ENCODE peak calls at places on chromosomes 5 and 9, in five cellular contexts. One of them, this sample, is unnamed.

GRCh38 chr9:131874447-131874846 is 134.6 kb upstream of the RAPGEF1 start:
- DNase-seq in trophoblast cell: no peak
- DNase-seq in H9: no peak
- DNase-seq in neuronal stem cell: peak
- DNase-seq in H1: no peak
- DNase-seq in this sample: no peak

GRCh38 chr5:88515881-88516819 is 247.5 kb upstream of the TMEM161B start:
- DNase-seq in trophoblast cell: peak
- DNase-seq in H9: no peak
- DNase-seq in neuronal stem cell: no peak
- DNase-seq in H1: no peak
- DNase-seq in this sample: peak

GRCh38 chr5:159515197-159515596 is 184.9 kb upstream of the IL12B start:
- DNase-seq in trophoblast cell: no peak
- DNase-seq in H9: no peak
- DNase-seq in neuronal stem cell: no peak
- DNase-seq in H1: no peak
- DNase-seq in this sample: no peak

GRCh38 chr9:107149756-107150155 is 133.3 kb upstream of the RAD23B start:
- DNase-seq in trophoblast cell: no peak
- DNase-seq in H9: no peak
- DNase-seq in neuronal stem cell: no peak
- DNase-seq in H1: no peak
- DNase-seq in this sample: no peak

GRCh38 chr5:68751651-68752050 is 342.2 kb upstream of the SLC30A5 start:
- DNase-seq in trophoblast cell: no peak
- DNase-seq in H9: no peak
- DNase-seq in neuronal stem cell: no peak
- DNase-seq in H1: no peak
- DNase-seq in this sample: no peak

GRCh38 chr9:77561321-77562020 is 86.7 kb downstream of the GNA14 start:
- DNase-seq in trophoblast cell: no peak
- DNase-seq in H9: no peak
- DNase-seq in neuronal stem cell: no peak
- DNase-seq in H1: no peak
- DNase-seq in this sample: no peak

GRCh38 chr9:134712243-134712642 is 70.6 kb downstream of the COL5A1 start:
- DNase-seq in trophoblast cell: no peak
- DNase-seq in H9: no peak
- DNase-seq in neuronal stem cell: no peak
- DNase-seq in H1: no peak
- DNase-seq in this sample: no peak

GRCh38 chr9:35108461-35108860 is 5.5 kb upstream of the STOML2 start:
- DNase-seq in trophoblast cell: no peak
- DNase-seq in H9: no peak
- DNase-seq in neuronal stem cell: no peak
- DNase-seq in H1: no peak
- DNase-seq in this sample: no peak

GRCh38 chr9:38357350-38358114 is 35.0 kb upstream of the ALDH1B1 start:
- DNase-seq in trophoblast cell: no peak
- DNase-seq in H9: no peak
- DNase-seq in neuronal stem cell: no peak
- DNase-seq in H1: no peak
- DNase-seq in this sample: no peak

GRCh38 chr9:116372081-116372673 is 218.6 kb downstream of the PAPPA start:
- DNase-seq in trophoblast cell: no peak
- DNase-seq in H9: no peak
- DNase-seq in neuronal stem cell: no peak
- DNase-seq in H1: no peak
- DNase-seq in this sample: no peak

GRCh38 chr9:116154334-116154975 is 864 bp downstream of the PAPPA start:
- DNase-seq in trophoblast cell: no peak
- DNase-seq in H9: peak
- DNase-seq in neuronal stem cell: peak
- DNase-seq in H1: no peak
- DNase-seq in this sample: peak

GRCh38 chr5:113022661-113023060 is 46.1 kb downstream of the DCP2 start:
- DNase-seq in trophoblast cell: no peak
- DNase-seq in H9: no peak
- DNase-seq in neuronal stem cell: no peak
- DNase-seq in H1: no peak
- DNase-seq in this sample: peak

GRCh38 chr5:54093081-54093492 is 217.3 kb downstream of the ARL15 start:
- DNase-seq in trophoblast cell: no peak
- DNase-seq in H9: no peak
- DNase-seq in neuronal stem cell: no peak
- DNase-seq in H1: peak
- DNase-seq in this sample: no peak

GRCh38 chr5:100595152-100595811 is 60.1 kb downstream of the FAM174A start:
- DNase-seq in trophoblast cell: no peak
- DNase-seq in H9: no peak
- DNase-seq in neuronal stem cell: no peak
- DNase-seq in H1: no peak
- DNase-seq in this sample: peak

GRCh38 chr9:123742009-123742767 is 187.7 kb downstream of the DENND1A start:
- DNase-seq in trophoblast cell: no peak
- DNase-seq in H9: no peak
- DNase-seq in neuronal stem cell: peak
- DNase-seq in H1: no peak
- DNase-seq in this sample: peak

GRCh38 chr9:12775373-12775962 is 648 bp downstream of the LURAP1L start:
- DNase-seq in trophoblast cell: no peak
- DNase-seq in H9: peak
- DNase-seq in neuronal stem cell: peak
- DNase-seq in H1: no peak
- DNase-seq in this sample: peak

GRCh38 chr9:127066775-127067111 is 55.7 kb downstream of the ANGPTL2 start:
- DNase-seq in trophoblast cell: no peak
- DNase-seq in H9: no peak
- DNase-seq in neuronal stem cell: no peak
- DNase-seq in H1: no peak
- DNase-seq in this sample: peak

GRCh38 chr5:35811108-35811741 is 45.5 kb upstream of the IL7R start:
- DNase-seq in trophoblast cell: peak
- DNase-seq in H9: no peak
- DNase-seq in neuronal stem cell: no peak
- DNase-seq in H1: no peak
- DNase-seq in this sample: peak

GRCh38 chr9:3181049-3181953 is 337.4 kb upstream of the PUM3 start:
- DNase-seq in trophoblast cell: peak
- DNase-seq in H9: peak
- DNase-seq in neuronal stem cell: peak
- DNase-seq in H1: peak
- DNase-seq in this sample: peak

GRCh38 chr5:154273028-154273617 is 82.6 kb downstream of the GALNT10 start:
- DNase-seq in trophoblast cell: no peak
- DNase-seq in H9: no peak
- DNase-seq in neuronal stem cell: no peak
- DNase-seq in H1: no peak
- DNase-seq in this sample: peak

GRCh38 chr5:69217154-69217731 is 17.4 kb upstream of the CDK7 start:
- DNase-seq in trophoblast cell: peak
- DNase-seq in H9: no peak
- DNase-seq in neuronal stem cell: peak
- DNase-seq in H1: no peak
- DNase-seq in this sample: no peak

GRCh38 chr9:136551401-136552116 is 5.7 kb upstream of the NOTCH1 start:
- DNase-seq in trophoblast cell: no peak
- DNase-seq in H9: peak
- DNase-seq in neuronal stem cell: no peak
- DNase-seq in H1: no peak
- DNase-seq in this sample: peak

GRCh38 chr5:67214713-67215591 is 18.4 kb upstream of the CD180 start:
- DNase-seq in trophoblast cell: no peak
- DNase-seq in H9: no peak
- DNase-seq in neuronal stem cell: no peak
- DNase-seq in H1: no peak
- DNase-seq in this sample: no peak

GRCh38 chr5:128356011-128356410 is 182.0 kb downstream of the FBN2 start:
- DNase-seq in trophoblast cell: no peak
- DNase-seq in H9: no peak
- DNase-seq in neuronal stem cell: no peak
- DNase-seq in H1: no peak
- DNase-seq in this sample: no peak

GRCh38 chr5:69293882-69294281 is 38.7 kb downstream of the CCDC125 start:
- DNase-seq in trophoblast cell: peak
- DNase-seq in H9: no peak
- DNase-seq in neuronal stem cell: no peak
- DNase-seq in H1: no peak
- DNase-seq in this sample: no peak

GRCh38 chr5:45696206-45696836 is at the start of gene HCN1:
- DNase-seq in trophoblast cell: peak
- DNase-seq in H9: peak
- DNase-seq in neuronal stem cell: peak
- DNase-seq in H1: peak
- DNase-seq in this sample: peak

GRCh38 chr5:132257131-132258101 is at the start of gene PDLIM4:
- DNase-seq in trophoblast cell: no peak
- DNase-seq in H9: peak
- DNase-seq in neuronal stem cell: peak
- DNase-seq in H1: no peak
- DNase-seq in this sample: peak

GRCh38 chr9:89360465-89360864 is 42.2 kb downstream of the SECISBP2 start:
- DNase-seq in trophoblast cell: no peak
- DNase-seq in H9: no peak
- DNase-seq in neuronal stem cell: no peak
- DNase-seq in H1: no peak
- DNase-seq in this sample: no peak

GRCh38 chr9:92481029-92481633 is 1.2 kb downstream of the ASPN start:
- DNase-seq in trophoblast cell: no peak
- DNase-seq in H9: no peak
- DNase-seq in neuronal stem cell: no peak
- DNase-seq in H1: no peak
- DNase-seq in this sample: no peak

DNA sequence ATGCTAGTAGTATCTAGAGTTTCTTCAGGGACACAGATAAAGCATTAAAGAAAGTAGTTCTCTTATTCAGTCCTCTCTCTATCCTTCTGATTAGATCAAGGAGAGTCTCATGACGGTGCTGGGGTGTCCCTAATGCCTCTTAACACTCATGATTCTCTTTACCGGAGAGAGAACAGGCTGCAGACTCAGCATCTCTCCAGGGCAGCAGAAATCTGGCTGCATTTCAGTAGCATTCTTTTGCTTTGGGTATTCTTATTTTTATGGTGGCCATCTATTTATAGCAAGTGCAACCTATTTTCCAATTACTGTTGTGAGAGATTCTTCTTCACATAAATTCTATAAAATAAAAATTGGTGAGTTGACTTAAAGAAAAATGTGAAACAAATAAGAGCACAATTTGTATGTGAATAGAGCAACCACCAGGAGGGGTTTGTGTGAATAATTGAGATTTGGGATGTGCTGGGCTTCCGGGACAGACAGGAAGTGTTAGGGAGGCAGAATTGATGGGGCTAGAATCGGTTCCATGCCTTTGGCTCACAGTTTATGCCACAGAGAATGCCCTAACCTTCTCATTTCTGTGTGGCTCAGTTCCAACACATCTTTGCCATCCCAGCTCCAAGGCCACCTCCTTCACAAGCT is 23.8 kb upstream of the BOD1 start:
- DNase-seq in trophoblast cell: no peak
- DNase-seq in H9: peak
- DNase-seq in neuronal stem cell: no peak
- DNase-seq in H1: no peak
- DNase-seq in this sample: no peak
- H2BK12ac ChIP-seq in trophoblast cell: no peak
- H2BK12ac ChIP-seq in H9: no peak
- H2BK12ac ChIP-seq in neuronal stem cell: no peak
- H2BK12ac ChIP-seq in H1: peak
- H2BK12ac ChIP-seq in this sample: no peak

GRCh38 chr9:84140535-84141101 is 160.0 kb downstream of the RMI1 start:
- DNase-seq in trophoblast cell: no peak
- DNase-seq in H9: peak
- DNase-seq in neuronal stem cell: peak
- DNase-seq in H1: no peak
- DNase-seq in this sample: peak
- H3K9ac ChIP-seq in trophoblast cell: no peak
- H3K9ac ChIP-seq in H9: peak
- H3K9ac ChIP-seq in neuronal stem cell: no peak
- H3K9ac ChIP-seq in H1: no peak
- H3K9ac ChIP-seq in this sample: peak

GRCh38 chr5:90985341-90985740 is 397.8 kb downstream of the ARRDC3 start:
- DNase-seq in trophoblast cell: peak
- DNase-seq in H9: no peak
- DNase-seq in neuronal stem cell: no peak
- DNase-seq in H1: no peak
- DNase-seq in this sample: no peak

GRCh38 chr5:90991201-90991600 is 391.9 kb downstream of the ARRDC3 start:
- DNase-seq in trophoblast cell: no peak
- DNase-seq in H9: no peak
- DNase-seq in neuronal stem cell: no peak
- DNase-seq in H1: no peak
- DNase-seq in this sample: no peak

GRCh38 chr5:90983748-90984147 is 399.4 kb downstream of the ARRDC3 start:
- DNase-seq in trophoblast cell: no peak
- DNase-seq in H9: no peak
- DNase-seq in neuronal stem cell: no peak
- DNase-seq in H1: no peak
- DNase-seq in this sample: peak

GRCh38 chr5:90983148-90983547 is 400.0 kb downstream of the ARRDC3 start:
- DNase-seq in trophoblast cell: peak
- DNase-seq in H9: no peak
- DNase-seq in neuronal stem cell: no peak
- DNase-seq in H1: no peak
- DNase-seq in this sample: peak

DNA sequence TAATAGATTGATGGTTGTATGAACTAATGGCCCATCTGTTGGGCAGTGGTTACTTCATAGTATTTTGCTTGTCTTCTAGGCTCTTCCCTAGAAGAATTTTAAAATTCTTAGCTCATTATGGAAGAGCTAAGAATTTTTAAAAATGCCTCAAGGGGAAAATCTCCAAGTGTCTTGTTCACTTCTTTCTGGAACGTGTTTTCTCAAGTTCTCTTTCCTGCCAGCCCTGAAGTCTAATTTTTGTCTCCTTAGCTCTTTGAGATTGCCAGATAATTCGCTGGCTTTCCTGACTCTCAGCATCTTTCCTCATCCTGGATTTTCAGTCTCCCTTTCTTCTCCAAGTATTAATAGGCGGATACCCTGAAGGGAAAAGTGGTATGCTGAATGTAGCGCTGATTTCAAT is 395.4 kb downstream of the ARRDC3 start:
- DNase-seq in trophoblast cell: peak
- DNase-seq in H9: no peak
- DNase-seq in neuronal stem cell: no peak
- DNase-seq in H1: no peak
- DNase-seq in this sample: no peak
- H2BK12ac ChIP-seq in trophoblast cell: no peak
- H2BK12ac ChIP-seq in H9: no peak
- H2BK12ac ChIP-seq in neuronal stem cell: no peak
- H2BK12ac ChIP-seq in H1: no peak
- H2BK12ac ChIP-seq in this sample: no peak

DNA sequence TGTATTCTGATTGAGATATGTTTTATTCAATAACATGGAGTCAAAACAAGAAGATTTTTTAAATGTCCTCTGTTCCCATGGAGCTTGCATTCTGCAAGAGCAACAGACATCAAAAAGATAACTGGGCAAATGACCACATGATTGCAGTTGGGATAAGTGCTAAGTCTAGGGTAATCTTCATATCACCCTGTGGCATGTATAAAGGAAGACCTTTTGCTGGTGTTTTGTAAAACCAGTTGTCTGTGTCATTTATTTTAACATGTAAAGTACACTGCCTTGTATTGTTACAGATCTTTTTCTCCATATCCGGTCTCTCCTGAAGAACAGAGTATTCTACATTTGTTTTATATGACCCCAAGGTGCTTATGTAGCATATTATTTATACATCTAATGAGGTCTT is 44.0 kb downstream of the PTCD2 start:
- DNase-seq in trophoblast cell: no peak
- DNase-seq in H9: no peak
- DNase-seq in neuronal stem cell: no peak
- DNase-seq in H1: no peak
- DNase-seq in this sample: no peak
- H3K9ac ChIP-seq in trophoblast cell: no peak
- H3K9ac ChIP-seq in H9: no peak
- H3K9ac ChIP-seq in neuronal stem cell: no peak
- H3K9ac ChIP-seq in H1: no peak
- H3K9ac ChIP-seq in this sample: no peak

This sample was measured in mesenchymal stem cell.